ENCODE peak calls at places on chromosomes 2 and 18, in seven cellular contexts. One of them, this sample, is unnamed.

GRCh38 chr2:181281206-181281832 is 175.9 kb upstream of the ITGA4 start:
- DNase-seq in stomach: no peak
- DNase-seq in left ventricle myocardium inferior: no peak
- DNase-seq in fibroblast of lung: no peak
- DNase-seq in right atrium auricular region: no peak
- DNase-seq in fibroblast of villous mesenchyme: no peak
- DNase-seq in astrocyte of the spinal cord: no peak
- DNase-seq in this sample: no peak

GRCh38 chr2:30653847-30654246 is 153.4 kb downstream of the CAPN13 start:
- DNase-seq in stomach: no peak
- DNase-seq in fibroblast of lung: no peak
- DNase-seq in right atrium auricular region: no peak
- DNase-seq in fibroblast of villous mesenchyme: no peak
- DNase-seq in left ventricle myocardium inferior: peak; percentile 47
- DNase-seq in astrocyte of the spinal cord: peak; percentile 87
- DNase-seq in this sample: no peak

GRCh38 chr2:19073522-19073921 is 284.9 kb downstream of the OSR1 start:
- DNase-seq in stomach: no peak
- DNase-seq in left ventricle myocardium inferior: peak; percentile 16
- DNase-seq in astrocyte of the spinal cord: peak; percentile 80
- DNase-seq in fibroblast of villous mesenchyme: peak; percentile 37
- DNase-seq in fibroblast of lung: peak; percentile 72
- DNase-seq in right atrium auricular region: no peak
- DNase-seq in this sample: no peak

GRCh38 chr2:3169106-3169870 is 208.3 kb downstream of the EIPR1 start:
- DNase-seq in left ventricle myocardium inferior: no peak
- DNase-seq in right atrium auricular region: no peak
- DNase-seq in astrocyte of the spinal cord: peak; percentile 56
- DNase-seq in fibroblast of lung: peak; percentile 47
- DNase-seq in stomach: no peak
- DNase-seq in fibroblast of villous mesenchyme: peak; percentile 49
- DNase-seq in this sample: no peak

GRCh38 chr2:3145471-3146027 is 232.1 kb downstream of the EIPR1 start:
- DNase-seq in fibroblast of lung: no peak
- DNase-seq in stomach: peak; percentile 25
- DNase-seq in astrocyte of the spinal cord: no peak
- DNase-seq in right atrium auricular region: no peak
- DNase-seq in left ventricle myocardium inferior: no peak
- DNase-seq in fibroblast of villous mesenchyme: no peak
- DNase-seq in this sample: no peak

GRCh38 chr2:148048475-148049221 is 27.8 kb downstream of the MBD5 start:
- DNase-seq in right atrium auricular region: no peak
- DNase-seq in stomach: no peak
- DNase-seq in fibroblast of villous mesenchyme: no peak
- DNase-seq in left ventricle myocardium inferior: no peak
- DNase-seq in astrocyte of the spinal cord: peak; percentile 72
- DNase-seq in fibroblast of lung: peak; percentile 3
- DNase-seq in this sample: no peak

GRCh38 chr18:60372598-60372997 is at the start of gene MC4R:
- DNase-seq in fibroblast of villous mesenchyme: peak; percentile 59
- DNase-seq in left ventricle myocardium inferior: peak; percentile 14
- DNase-seq in right atrium auricular region: no peak
- DNase-seq in astrocyte of the spinal cord: peak; percentile 86
- DNase-seq in fibroblast of lung: peak; percentile 89
- DNase-seq in stomach: no peak
- DNase-seq in this sample: peak; percentile 57

GRCh38 chr2:150143087-150143536 is 344.4 kb downstream of the RND3 start:
- DNase-seq in astrocyte of the spinal cord: peak; percentile 58
- DNase-seq in stomach: no peak
- DNase-seq in fibroblast of villous mesenchyme: peak; percentile 73
- DNase-seq in fibroblast of lung: peak; percentile 66
- DNase-seq in left ventricle myocardium inferior: no peak
- DNase-seq in right atrium auricular region: no peak
- DNase-seq in this sample: no peak

GRCh38 chr2:108297436-108298141 is 8.9 kb downstream of the SULT1C2 start:
- DNase-seq in stomach: no peak
- DNase-seq in left ventricle myocardium inferior: no peak
- DNase-seq in fibroblast of villous mesenchyme: peak; percentile 29
- DNase-seq in fibroblast of lung: peak; percentile 85
- DNase-seq in astrocyte of the spinal cord: peak; percentile 88
- DNase-seq in right atrium auricular region: no peak
- DNase-seq in this sample: no peak

GRCh38 chr2:68719912-68720311 is 14.7 kb upstream of the ARHGAP25 start:
- DNase-seq in fibroblast of lung: no peak
- DNase-seq in right atrium auricular region: no peak
- DNase-seq in stomach: no peak
- DNase-seq in fibroblast of villous mesenchyme: no peak
- DNase-seq in left ventricle myocardium inferior: no peak
- DNase-seq in astrocyte of the spinal cord: no peak
- DNase-seq in this sample: no peak

GRCh38 chr2:132873738-132874137 is 203.7 kb upstream of the LYPD1 start:
- DNase-seq in left ventricle myocardium inferior: no peak
- DNase-seq in astrocyte of the spinal cord: no peak
- DNase-seq in fibroblast of villous mesenchyme: no peak
- DNase-seq in stomach: no peak
- DNase-seq in fibroblast of lung: no peak
- DNase-seq in right atrium auricular region: no peak
- DNase-seq in this sample: no peak
- TF ChIP-seq CTCF in left ventricle myocardium inferior: no peak
- TF ChIP-seq CTCF in astrocyte of the spinal cord: no peak
- TF ChIP-seq CTCF in fibroblast of villous mesenchyme: no peak
- TF ChIP-seq CTCF in stomach: no peak
- TF ChIP-seq CTCF in fibroblast of lung: no peak
- TF ChIP-seq CTCF in right atrium auricular region: no peak
- TF ChIP-seq CTCF in this sample: no peak

GRCh38 chr2:170963386-170963785 is 34.3 kb downstream of the GORASP2 start:
- DNase-seq in fibroblast of villous mesenchyme: no peak
- DNase-seq in stomach: no peak
- DNase-seq in left ventricle myocardium inferior: no peak
- DNase-seq in fibroblast of lung: no peak
- DNase-seq in astrocyte of the spinal cord: no peak
- DNase-seq in right atrium auricular region: no peak
- DNase-seq in this sample: no peak
- TF ChIP-seq CTCF in fibroblast of villous mesenchyme: no peak
- TF ChIP-seq CTCF in stomach: no peak
- TF ChIP-seq CTCF in left ventricle myocardium inferior: no peak
- TF ChIP-seq CTCF in fibroblast of lung: no peak
- TF ChIP-seq CTCF in astrocyte of the spinal cord: no peak
- TF ChIP-seq CTCF in right atrium auricular region: no peak
- TF ChIP-seq CTCF in this sample: no peak

DNA sequence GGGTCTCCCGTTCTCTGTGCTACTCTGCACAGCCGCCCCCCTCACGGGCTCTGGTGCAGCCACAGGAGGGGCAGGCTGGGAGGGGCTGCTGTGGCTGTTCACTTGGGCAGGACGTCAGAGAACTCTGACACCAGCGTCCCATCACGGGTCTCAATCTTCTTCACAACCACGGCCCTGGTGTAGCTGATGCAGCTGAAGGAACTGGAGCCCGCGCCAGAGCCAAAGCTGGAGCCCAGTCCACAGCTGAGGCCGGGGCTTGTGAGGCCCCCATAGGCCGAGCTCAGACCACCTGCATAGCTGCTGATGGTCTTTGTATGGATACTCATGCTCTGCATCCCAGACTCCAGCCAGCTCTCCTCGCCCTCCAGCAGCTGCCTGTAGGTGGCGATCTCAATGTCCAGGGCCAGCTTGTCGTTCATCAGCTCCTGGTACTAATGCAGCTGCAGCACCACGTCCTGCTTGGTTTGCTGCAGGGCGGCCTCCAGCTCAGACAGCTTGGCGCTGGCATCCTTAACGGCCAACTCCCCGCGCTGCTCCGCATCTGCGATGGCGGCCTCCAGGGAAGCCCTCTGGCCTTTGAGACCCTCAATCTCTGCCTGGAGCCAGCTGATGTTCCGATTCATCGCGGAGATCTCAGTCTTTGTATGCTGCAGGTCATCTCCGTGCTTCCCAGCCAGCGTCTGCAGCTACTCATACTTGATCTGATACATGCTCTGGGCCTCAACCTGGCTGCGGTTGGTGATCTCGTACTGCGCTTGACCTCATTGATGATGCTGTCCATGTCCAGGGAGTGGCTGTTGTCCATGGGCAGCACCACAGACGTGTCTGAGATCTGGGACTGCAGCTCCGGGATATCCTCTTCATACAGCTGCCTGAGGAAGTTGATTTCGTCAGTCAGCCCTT is 7.4 kb upstream of the DUSP19 start:
- DNase-seq in right atrium auricular region: no peak
- DNase-seq in fibroblast of villous mesenchyme: peak; percentile 53
- DNase-seq in astrocyte of the spinal cord: peak; percentile 23
- DNase-seq in fibroblast of lung: peak; percentile 41
- DNase-seq in stomach: peak; percentile 57
- DNase-seq in left ventricle myocardium inferior: peak; percentile 35
- DNase-seq in this sample: no peak
- TF ChIP-seq CTCF in right atrium auricular region: peak; percentile 60
- TF ChIP-seq CTCF in fibroblast of villous mesenchyme: peak; percentile 66
- TF ChIP-seq CTCF in astrocyte of the spinal cord: peak; percentile 68
- TF ChIP-seq CTCF in fibroblast of lung: peak; percentile 48
- TF ChIP-seq CTCF in stomach: peak; percentile 32
- TF ChIP-seq CTCF in left ventricle myocardium inferior: peak; percentile 69
- TF ChIP-seq CTCF in this sample: no peak

DNA sequence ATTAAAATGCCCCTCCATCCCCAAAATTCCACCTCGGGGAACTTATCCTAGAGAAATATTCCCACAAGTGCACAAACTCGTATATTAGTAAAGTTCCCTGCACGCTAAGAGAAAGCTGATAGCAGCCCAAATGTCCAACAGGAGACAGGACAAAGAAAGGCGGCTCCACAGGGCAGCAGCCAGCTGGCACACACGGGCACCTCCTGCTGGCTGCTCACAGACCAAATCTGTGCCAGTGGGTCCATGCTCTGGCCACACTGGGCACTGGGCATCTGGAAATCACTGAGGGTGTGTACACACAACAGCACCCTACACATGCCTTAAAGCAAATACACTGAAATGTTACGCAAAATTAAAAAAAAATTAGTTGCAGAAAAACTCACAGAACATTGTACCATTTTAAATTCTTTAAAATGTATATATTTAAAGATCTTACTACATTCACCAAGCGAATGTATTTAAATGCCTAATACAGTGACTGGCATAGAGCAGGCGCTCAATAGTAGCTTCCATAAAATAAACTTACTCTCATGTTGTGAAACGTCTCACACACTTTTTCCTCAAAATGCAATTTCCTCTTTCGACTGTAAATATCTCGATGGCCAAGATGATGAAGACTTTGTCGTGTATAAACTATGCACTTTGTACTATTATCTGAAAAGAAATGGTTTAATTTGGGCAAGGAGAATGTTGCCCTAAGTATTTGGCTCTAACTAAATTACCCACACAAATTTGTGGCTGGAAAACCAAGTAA is 19.4 kb downstream of the ZNF516 start:
- DNase-seq in stomach: no peak
- DNase-seq in left ventricle myocardium inferior: no peak
- DNase-seq in right atrium auricular region: peak; percentile 46
- DNase-seq in fibroblast of villous mesenchyme: no peak
- DNase-seq in fibroblast of lung: no peak
- DNase-seq in astrocyte of the spinal cord: no peak
- DNase-seq in this sample: no peak
- TF ChIP-seq CTCF in stomach: no peak
- TF ChIP-seq CTCF in left ventricle myocardium inferior: no peak
- TF ChIP-seq CTCF in right atrium auricular region: no peak
- TF ChIP-seq CTCF in fibroblast of villous mesenchyme: peak; percentile 32
- TF ChIP-seq CTCF in fibroblast of lung: no peak
- TF ChIP-seq CTCF in astrocyte of the spinal cord: peak; percentile 20
- TF ChIP-seq CTCF in this sample: no peak

DNA sequence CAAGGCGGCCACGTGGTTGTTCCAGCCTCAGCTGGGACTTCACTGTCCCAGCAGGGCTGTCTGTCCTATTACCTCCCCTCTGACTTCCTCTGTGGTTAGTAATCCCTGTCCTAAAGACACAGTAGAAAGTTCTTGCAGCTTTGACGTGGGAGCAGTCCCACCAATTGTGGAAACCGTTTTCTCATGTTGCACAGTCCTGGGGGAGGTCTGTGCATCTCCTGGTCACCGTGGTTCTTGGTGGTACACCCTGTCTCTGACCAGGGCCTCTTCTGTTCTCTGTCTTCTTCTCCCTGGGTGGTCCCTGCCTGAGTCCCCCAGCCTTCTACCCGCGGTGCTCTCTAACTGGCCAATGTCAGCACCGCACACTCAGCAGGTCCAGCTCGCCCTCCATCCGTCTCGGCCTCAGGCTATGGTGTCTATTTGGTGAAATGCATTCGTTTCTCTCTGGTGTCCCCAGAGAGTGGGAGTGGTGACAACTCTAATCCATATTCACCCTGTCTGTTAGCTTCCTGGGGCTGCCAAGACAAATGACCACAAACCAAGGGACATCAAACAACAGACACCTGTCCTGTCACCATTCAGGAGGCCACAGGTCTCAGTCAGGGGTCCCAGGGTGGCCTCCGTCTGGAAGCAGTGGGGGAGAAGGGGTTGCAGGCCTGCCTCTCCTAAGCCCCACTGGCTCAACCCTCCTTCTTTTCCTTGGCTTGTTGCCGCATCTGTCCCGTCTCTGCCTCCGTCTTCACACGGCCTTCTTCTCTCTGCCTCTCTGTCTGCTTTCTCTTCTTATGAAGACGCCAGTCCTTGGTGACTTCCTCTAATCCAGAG is 99.8 kb downstream of the SH3BP4 start:
- DNase-seq in stomach: peak; percentile 10
- DNase-seq in fibroblast of villous mesenchyme: peak; percentile 32
- DNase-seq in fibroblast of lung: no peak
- DNase-seq in astrocyte of the spinal cord: peak; percentile 60
- DNase-seq in right atrium auricular region: peak; percentile 72
- DNase-seq in left ventricle myocardium inferior: no peak
- DNase-seq in this sample: no peak
- TF ChIP-seq CTCF in stomach: no peak
- TF ChIP-seq CTCF in fibroblast of villous mesenchyme: no peak
- TF ChIP-seq CTCF in fibroblast of lung: no peak
- TF ChIP-seq CTCF in astrocyte of the spinal cord: no peak
- TF ChIP-seq CTCF in right atrium auricular region: no peak
- TF ChIP-seq CTCF in left ventricle myocardium inferior: no peak
- TF ChIP-seq CTCF in this sample: no peak

GRCh38 chr2:215365184-215365658 is 53.4 kb downstream of the ATIC start:
- DNase-seq in left ventricle myocardium inferior: no peak
- DNase-seq in stomach: no peak
- DNase-seq in astrocyte of the spinal cord: peak; percentile 7
- DNase-seq in fibroblast of lung: peak; percentile 13
- DNase-seq in fibroblast of villous mesenchyme: no peak
- DNase-seq in right atrium auricular region: no peak
- DNase-seq in this sample: no peak
- TF ChIP-seq CTCF in left ventricle myocardium inferior: no peak
- TF ChIP-seq CTCF in stomach: no peak
- TF ChIP-seq CTCF in astrocyte of the spinal cord: no peak
- TF ChIP-seq CTCF in fibroblast of lung: no peak
- TF ChIP-seq CTCF in fibroblast of villous mesenchyme: no peak
- TF ChIP-seq CTCF in right atrium auricular region: no peak
- TF ChIP-seq CTCF in this sample: no peak

DNA sequence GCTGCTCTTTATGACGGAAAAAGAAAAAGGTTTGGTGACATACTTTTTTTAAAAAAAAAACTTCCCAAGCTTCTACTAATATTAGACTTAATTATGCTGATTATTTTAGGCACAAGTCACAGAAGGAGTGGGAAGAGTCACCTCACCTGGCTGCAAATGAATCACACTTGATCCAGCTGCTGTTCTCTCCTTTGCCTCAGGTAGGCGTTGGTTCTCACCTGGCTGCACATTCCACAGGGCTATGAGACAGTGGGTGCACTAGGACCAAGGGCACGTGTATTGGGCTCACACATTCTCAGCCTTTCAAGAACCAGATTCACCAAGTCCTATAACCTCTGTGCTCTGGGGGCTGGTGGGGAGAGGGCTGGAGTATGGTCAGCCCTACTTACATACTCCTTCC is 93.3 kb downstream of the TGFA start:
- DNase-seq in stomach: no peak
- DNase-seq in fibroblast of villous mesenchyme: no peak
- DNase-seq in right atrium auricular region: no peak
- DNase-seq in fibroblast of lung: no peak
- DNase-seq in left ventricle myocardium inferior: no peak
- DNase-seq in astrocyte of the spinal cord: no peak
- DNase-seq in this sample: no peak
- TF ChIP-seq CTCF in stomach: no peak
- TF ChIP-seq CTCF in fibroblast of villous mesenchyme: no peak
- TF ChIP-seq CTCF in right atrium auricular region: no peak
- TF ChIP-seq CTCF in fibroblast of lung: no peak
- TF ChIP-seq CTCF in left ventricle myocardium inferior: no peak
- TF ChIP-seq CTCF in astrocyte of the spinal cord: no peak
- TF ChIP-seq CTCF in this sample: no peak